ENCODE peak calls at places on chromosomes 7 and 10, in eight cellular contexts. P, A, N, S, R, Q, T and W are unnamed samples.

GRCh38 chr7:112135815-112136706 is 70.1 kb downstream of the DOCK4 start:
- DNase-seq in P (no peak), A (no peak), N (no peak), S (no peak), R (no peak), Q (no peak), T (no peak), W (peak)

GRCh38 chr7:140242057-140243031 is 65.6 kb upstream of the KDM7A start:
- DNase-seq in P (no peak), A (no peak), N (peak), S (no peak), R (peak), Q (peak), T (no peak), W (peak)

GRCh38 chr10:72088879-72089585 is 681 bp upstream of the SPOCK2 start:
- DNase-seq in P (no peak), A (peak), N (peak), S (peak), R (peak), Q (peak), T (no peak), W (peak)

GRCh38 chr7:47931788-47932425 is 16.4 kb downstream of the PKD1L1 start:
- DNase-seq in P (no peak), A (no peak), N (no peak), S (no peak), R (no peak), Q (no peak), T (no peak), W (no peak)

GRCh38 chr7:152335900-152336571 is 99.8 kb downstream of the KMT2C start:
- DNase-seq in P (no peak), A (no peak), N (no peak), S (no peak), R (no peak), Q (no peak), T (no peak), W (no peak)

GRCh38 chr7:36408589-36408988 is 18.9 kb downstream of the ANLN start:
- DNase-seq in P (no peak), A (no peak), N (peak), S (no peak), R (no peak), Q (no peak), T (no peak), W (peak)

GRCh38 chr10:117751259-117751658 is 208.7 kb downstream of the EMX2 start:
- DNase-seq in P (no peak), A (no peak), N (no peak), S (no peak), R (no peak), Q (no peak), T (no peak), W (no peak)

GRCh38 chr7:129149546-129149945 is 5.0 kb downstream of the TSPAN33 start:
- DNase-seq in P (no peak), A (no peak), N (no peak), S (no peak), R (no peak), Q (no peak), T (no peak), W (no peak)

GRCh38 chr7:112985377-112985987 is 101.1 kb downstream of the GPR85 start:
- DNase-seq in P (no peak), A (no peak), N (peak), S (no peak), R (no peak), Q (no peak), T (no peak), W (peak)

GRCh38 chr10:129033790-129034272 is 433.2 kb upstream of the MGMT start:
- DNase-seq in P (no peak), A (no peak), N (no peak), S (peak), R (no peak), Q (no peak), T (no peak), W (no peak)

GRCh38 chr7:617614-618538 is 98.2 kb upstream of the PDGFA start:
- DNase-seq in P (no peak), A (no peak), N (no peak), S (peak), R (no peak), Q (no peak), T (no peak), W (no peak)

GRCh38 chr10:119919823-119920222 is 27.3 kb downstream of the SEC23IP start:
- DNase-seq in P (no peak), A (no peak), N (no peak), S (no peak), R (no peak), Q (no peak), T (no peak), W (no peak)

GRCh38 chr7:44284881-44285541 is 40.4 kb downstream of the CAMK2B start:
- DNase-seq in P (no peak), A (peak), N (no peak), S (peak), R (no peak), Q (no peak), T (no peak), W (no peak)

GRCh38 chr7:135234727-135235126 is 1.1 kb downstream of the STRA8 start:
- DNase-seq in P (no peak), A (no peak), N (no peak), S (no peak), R (no peak), Q (no peak), T (no peak), W (no peak)

GRCh38 chr7:96028729-96029128 is 256.4 kb downstream of the DYNC1I1 start:
- DNase-seq in P (no peak), A (no peak), N (no peak), S (no peak), R (no peak), Q (no peak), T (no peak), W (no peak)

GRCh38 chr10:6124666-6125065 is 35.8 kb downstream of the RBM17 start:
- DNase-seq in P (no peak), A (no peak), N (no peak), S (no peak), R (no peak), Q (no peak), T (no peak), W (no peak)

GRCh38 chr10:70106958-70107791 is 25.4 kb downstream of the AIFM2 start:
- DNase-seq in P (no peak), A (peak), N (no peak), S (peak), R (no peak), Q (no peak), T (no peak), W (peak)

GRCh38 chr7:151373599-151373998 is 32.0 kb downstream of the NUB1 start:
- DNase-seq in P (no peak), A (no peak), N (no peak), S (peak), R (no peak), Q (no peak), T (no peak), W (no peak)

GRCh38 chr10:73819513-73820093 is 8.2 kb upstream of the NDST2 start:
- DNase-seq in P (no peak), A (peak), N (no peak), S (peak), R (no peak), Q (no peak), T (no peak), W (no peak)

GRCh38 chr7:158175779-158176178 is 411.8 kb downstream of the PTPRN2 start:
- DNase-seq in P (no peak), A (no peak), N (no peak), S (no peak), R (no peak), Q (no peak), T (no peak), W (no peak)

GRCh38 chr7:2100278-2101205 is 132.2 kb downstream of the MAD1L1 start:
- DNase-seq in P (no peak), A (no peak), N (no peak), S (peak), R (no peak), Q (peak), T (no peak), W (peak)

GRCh38 chr7:131691454-131692130 is 135.2 kb upstream of the PODXL start:
- DNase-seq in P (no peak), A (no peak), N (no peak), S (no peak), R (no peak), Q (no peak), T (no peak), W (no peak)

GRCh38 chr7:99459087-99459486 is 6.9 kb downstream of the ATP5MF start:
- DNase-seq in P (no peak), A (no peak), N (no peak), S (peak), R (peak), Q (no peak), T (no peak), W (peak)

GRCh38 chr7:105438847-105439173 is 50.1 kb upstream of the SRPK2 start:
- DNase-seq in P (no peak), A (no peak), N (no peak), S (no peak), R (no peak), Q (no peak), T (no peak), W (no peak)

GRCh38 chr7:149815661-149816266 is 22.4 kb upstream of the ZNF862 start:
- DNase-seq in P (no peak), A (no peak), N (no peak), S (no peak), R (no peak), Q (no peak), T (no peak), W (no peak)

GRCh38 chr7:135998081-135998480 is 20.9 kb upstream of the MTPN start:
- DNase-seq in P (no peak), A (no peak), N (no peak), S (no peak), R (no peak), Q (no peak), T (no peak), W (no peak)

GRCh38 chr7:99019523-99020412 is 124.1 kb downstream of the SMURF1 start:
- DNase-seq in P (no peak), A (no peak), N (no peak), S (no peak), R (no peak), Q (no peak), T (no peak), W (no peak)

GRCh38 chr7:51276967-51277366 is 39.6 kb downstream of the COBL start:
- DNase-seq in P (no peak), A (no peak), N (no peak), S (no peak), R (peak), Q (no peak), T (no peak), W (no peak)

GRCh38 chr10:48691812-48692528 is 7.3 kb downstream of the WDFY4 start:
- DNase-seq in P (no peak), A (no peak), N (no peak), S (no peak), R (no peak), Q (peak), T (no peak), W (peak)